ENCODE peak calls at places on chromosomes 7 and 10, in four cellular contexts. H, Z, B and I are unnamed samples. For H3K4me1 and H3K9me3, the result is how much of the 10 kb centered on the place peaks cover.

GRCh38 chr10:93115661-93116383 is 42.1 kb downstream of the CYP26A1 start:
- DNase-seq in H (peak), Z (peak), B (peak), I (peak)

GRCh38 chr7:45574521-45575500 is 643 bp downstream of the ADCY1 start:
- DNase-seq in H (no peak), Z (no peak), B (peak), I (no peak)

GRCh38 chr10:73946253-73947145 is 35.6 kb downstream of the PLAU start:
- DNase-seq in H (no peak), Z (no peak), B (no peak), I (no peak)

GRCh38 chr10:126843299-126843934 is 61.8 kb upstream of the DOCK1 start:
- DNase-seq in H (no peak), Z (no peak), B (no peak), I (no peak)

GRCh38 chr7:45186261-45186813 is 28.7 kb downstream of the RAMP3 start:
- DNase-seq in H (no peak), Z (no peak), B (no peak), I (no peak)

GRCh38 chr10:84331091-84331490 is 2.7 kb downstream of the CCSER2 start:
- DNase-seq in H (no peak), Z (no peak), B (no peak), I (no peak)

GRCh38 chr7:84484502-84485079 is 290.0 kb upstream of the SEMA3A start:
- DNase-seq in H (no peak), Z (no peak), B (no peak), I (no peak)

GRCh38 chr7:131071786-131072504 is 255.7 kb upstream of the MKLN1 start:
- DNase-seq in H (no peak), Z (peak), B (no peak), I (no peak)

GRCh38 chr10:48235501-48235900 is 39.0 kb downstream of the FRMPD2 start:
- DNase-seq in H (no peak), Z (no peak), B (peak), I (no peak)

GRCh38 chr10:122487231-122487765 is 25.9 kb downstream of the HTRA1 start:
- DNase-seq in H (no peak), Z (no peak), B (no peak), I (no peak)

GRCh38 chr7:113100091-113100723 is 13.6 kb upstream of the GPR85 start:
- DNase-seq in H (no peak), Z (no peak), B (no peak), I (no peak)

GRCh38 chr7:46786221-46786951 is 795.5 kb downstream of the TNS3 start:
- DNase-seq in H (no peak), Z (no peak), B (no peak), I (no peak)

GRCh38 chr10:28459453-28460144 is 73.3 kb upstream of the WAC start:
- DNase-seq in H (no peak), Z (no peak), B (peak), I (no peak)

GRCh38 chr10:87608756-87609155 is 50.9 kb upstream of the PAPSS2 start:
- DNase-seq in H (no peak), Z (no peak), B (no peak), I (no peak)

GRCh38 chr7:27149817-27150567 is 2.4 kb downstream of the HOXA3 start:
- DNase-seq in H (no peak), Z (peak), B (no peak), I (no peak)

GRCh38 chr10:47239211-47239610 is 60.8 kb upstream of the GDF10 start:
- DNase-seq in H (no peak), Z (no peak), B (peak), I (no peak)

DNA sequence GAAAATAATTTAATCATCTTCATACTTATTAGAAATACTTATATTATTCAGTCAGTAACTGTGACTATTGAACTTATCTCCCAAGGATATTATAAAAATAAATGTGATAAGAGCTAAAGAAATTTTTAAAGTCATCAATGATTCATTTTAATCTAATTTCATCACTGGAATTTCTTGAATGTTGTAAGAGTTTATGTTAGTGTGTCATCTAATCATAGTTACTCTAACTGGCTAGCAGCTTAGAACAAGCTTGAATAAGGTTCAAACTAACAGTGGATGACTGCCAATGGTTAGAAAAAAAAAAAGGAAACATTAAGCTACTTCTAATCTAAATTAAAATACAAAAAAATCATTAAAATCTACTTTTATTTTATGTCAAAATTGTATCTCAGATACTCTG is 1066.3 kb downstream of the CNTNAP2 start:
- DNase-seq in H (no peak), Z (no peak), B (no peak), I (no peak)
- H3K4me1 ChIP-seq in H (under half), Z (under half), B (under half), I (under half)

GRCh38 chr10:1467450-1467849 is 269.9 kb downstream of the ADARB2 start:
- DNase-seq in H (no peak), Z (no peak), B (no peak), I (no peak)
- H3K9me3 ChIP-seq in H (under half), Z (under half), B (under half), I (under half)

GRCh38 chr7:137462074-137462715 is 118.7 kb upstream of the PTN start:
- DNase-seq in H (no peak), Z (no peak), B (no peak), I (no peak)
- H3K27ac ChIP-seq in H (no peak), Z (no peak), B (no peak), I (no peak)

GRCh38 chr10:103653581-103654020 is 160.1 kb downstream of the NEURL1 start:
- DNase-seq in H (no peak), Z (no peak), B (no peak), I (no peak)

GRCh38 chr10:103649654-103650423 is 156.3 kb downstream of the NEURL1 start:
- DNase-seq in H (no peak), Z (peak), B (no peak), I (no peak)

GRCh38 chr10:103648951-103649532 is 155.5 kb downstream of the NEURL1 start:
- DNase-seq in H (no peak), Z (no peak), B (no peak), I (no peak)

GRCh38 chr10:103652599-103653281 is 159.2 kb downstream of the NEURL1 start:
- DNase-seq in H (no peak), Z (no peak), B (no peak), I (no peak)

GRCh38 chr10:103651783-103652476 is 158.4 kb downstream of the NEURL1 start:
- DNase-seq in H (no peak), Z (no peak), B (no peak), I (no peak)
- H3K4me1 ChIP-seq in H (under half), Z (under half), B (under half), I (under half)

GRCh38 chr7:158356454-158356853 is 231.2 kb downstream of the PTPRN2 start:
- DNase-seq in H (no peak), Z (no peak), B (no peak), I (no peak)

GRCh38 chr7:158353606-158354570 is 233.7 kb downstream of the PTPRN2 start:
- DNase-seq in H (no peak), Z (peak), B (peak), I (no peak)

GRCh38 chr7:158355456-158356065 is 232.1 kb downstream of the PTPRN2 start:
- DNase-seq in H (no peak), Z (no peak), B (peak), I (no peak)

GRCh38 chr7:158357106-158357897 is 230.3 kb downstream of the PTPRN2 start:
- DNase-seq in H (no peak), Z (no peak), B (no peak), I (no peak)

GRCh38 chr7:158354861-158355260 is 232.8 kb downstream of the PTPRN2 start:
- DNase-seq in H (no peak), Z (no peak), B (no peak), I (no peak)
- H3K9me3 ChIP-seq in H (under half), Z (under half), B (under half), I (under half)

DNA sequence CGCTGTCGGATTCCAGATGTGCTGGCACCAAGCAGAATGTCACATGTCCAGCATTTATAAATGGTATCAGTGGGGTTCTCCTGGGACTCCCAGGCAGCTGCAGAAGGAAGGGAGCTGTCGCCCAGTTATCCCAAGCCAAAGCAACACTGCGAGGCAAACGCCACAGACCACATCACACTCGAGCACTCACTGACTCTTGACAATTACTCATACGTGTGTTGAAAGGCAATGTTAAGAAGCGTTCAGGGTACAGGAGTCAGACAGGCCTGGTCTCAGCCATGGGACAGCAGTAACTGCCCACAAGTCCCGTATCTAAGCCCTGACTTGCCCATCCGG is 113.4 kb downstream of the DIP2C start:
- DNase-seq in H (no peak), Z (no peak), B (no peak), I (no peak)
- H3K27ac ChIP-seq in H (no peak), Z (no peak), B (no peak), I (no peak)

GRCh38 chr7:2416659-2417058 is 13.2 kb downstream of the CHST12 start:
- DNase-seq in H (no peak), Z (no peak), B (no peak), I (no peak)

GRCh38 chr7:2411049-2411448 is 7.6 kb downstream of the CHST12 start:
- DNase-seq in H (no peak), Z (no peak), B (no peak), I (no peak)

GRCh38 chr7:2409745-2410414 is 6.5 kb downstream of the CHST12 start:
- DNase-seq in H (no peak), Z (no peak), B (no peak), I (no peak)

GRCh38 chr7:2411815-2412586 is 8.6 kb downstream of the CHST12 start:
- DNase-seq in H (no peak), Z (no peak), B (no peak), I (no peak)

GRCh38 chr7:2412587-2413201 is 9.3 kb downstream of the CHST12 start:
- DNase-seq in H (no peak), Z (no peak), B (no peak), I (no peak)
- H3K4me1 ChIP-seq in H (under half), Z (under half), B (under half), I (under half)

GRCh38 chr7:158246960-158247673 is 340.5 kb downstream of the PTPRN2 start:
- DNase-seq in H (no peak), Z (no peak), B (peak), I (no peak)

GRCh38 chr7:158244430-158244829 is 343.2 kb downstream of the PTPRN2 start:
- DNase-seq in H (no peak), Z (no peak), B (no peak), I (no peak)

GRCh38 chr7:158246272-158246959 is 341.2 kb downstream of the PTPRN2 start:
- DNase-seq in H (no peak), Z (no peak), B (peak), I (no peak)

GRCh38 chr7:158244873-158245723 is 342.5 kb downstream of the PTPRN2 start:
- DNase-seq in H (no peak), Z (no peak), B (peak), I (no peak)

GRCh38 chr7:158245724-158246041 is 341.9 kb downstream of the PTPRN2 start:
- DNase-seq in H (no peak), Z (no peak), B (peak), I (no peak)
- H3K9me3 ChIP-seq in H (under half), Z (under half), B (under half), I (under half)

GRCh38 chr10:72738476-72738875 is 46.5 kb downstream of the MCU start:
- DNase-seq in H (no peak), Z (no peak), B (no peak), I (no peak)

GRCh38 chr10:72735288-72735926 is 43.5 kb downstream of the MCU start:
- DNase-seq in H (no peak), Z (no peak), B (no peak), I (no peak)

GRCh38 chr10:72733989-72734388 is 42.0 kb downstream of the MCU start:
- DNase-seq in H (no peak), Z (no peak), B (no peak), I (no peak)

GRCh38 chr10:72736176-72736795 is 44.3 kb downstream of the MCU start:
- DNase-seq in H (no peak), Z (no peak), B (no peak), I (no peak)

DNA sequence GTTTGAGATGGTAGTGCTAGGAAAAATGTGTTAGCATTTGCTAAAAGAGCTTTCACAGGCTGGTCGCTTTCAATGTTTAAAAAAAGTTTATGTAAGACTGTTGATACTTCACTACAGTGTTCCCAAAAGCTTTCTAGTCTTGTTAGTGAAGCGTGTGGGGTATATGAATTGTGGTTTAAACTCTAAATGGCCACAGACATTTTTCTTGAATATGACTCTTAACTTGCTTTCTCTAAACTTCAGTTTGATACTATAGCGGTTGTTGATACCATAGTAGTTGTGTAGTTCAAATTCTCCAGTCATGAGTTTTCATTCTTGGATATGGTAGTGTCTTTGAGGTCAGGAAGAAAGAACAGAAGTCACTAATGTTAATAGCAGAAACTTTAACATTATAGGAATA is 44.9 kb downstream of the MCU start:
- DNase-seq in H (no peak), Z (no peak), B (no peak), I (no peak)
- H3K27ac ChIP-seq in H (no peak), Z (no peak), B (no peak), I (no peak)

GRCh38 chr7:102873470-102874165 is 39.2 kb upstream of the LRRC17 start:
- DNase-seq in H (no peak), Z (no peak), B (no peak), I (no peak)
- H3K4me1 ChIP-seq in H (under half), Z (under half), B (under half), I (under half)